ENCODE peak calls at places on chromosomes 11 and 22, in ten cellular contexts. L is K562, X is A549, Y is HepG2, S is suprapubic skin, B is sigmoid colon, C is SK-N-SH, F is transverse colon, O is stomach, A is ovary. H is an unnamed sample.

GRCh38 chr11:2927851-2928604 is 1.2 kb downstream of the PHLDA2 start:
- DNase-seq in L (peak), X (peak), Y (no peak), S (no peak), B (no peak), C (peak), F (peak), O (no peak), A (no peak), H (no peak)

GRCh38 chr11:47464479-47464878 is 15.5 kb upstream of the RAPSN start:
- DNase-seq in L (no peak), X (no peak), Y (no peak), S (no peak), B (peak), C (no peak), F (no peak), O (no peak), A (no peak), H (no peak)

GRCh38 chr11:115503083-115503885 is 931 bp downstream of the CADM1 start:
- DNase-seq in L (no peak), X (peak), Y (peak), S (peak), B (peak), C (peak), F (peak), O (peak), A (peak), H (peak)

GRCh38 chr11:117750916-117751773 is 45.9 kb downstream of the DSCAML1 start:
- DNase-seq in L (no peak), X (no peak), Y (no peak), S (no peak), B (peak), C (no peak), F (no peak), O (no peak), A (no peak), H (no peak)

GRCh38 chr11:113574586-113574985 is 99.4 kb upstream of the DRD2 start:
- DNase-seq in L (no peak), X (no peak), Y (no peak), S (no peak), B (no peak), C (no peak), F (no peak), O (no peak), A (no peak), H (no peak)

GRCh38 chr11:34252651-34253050 is 105.2 kb downstream of the ABTB2 start:
- DNase-seq in L (no peak), X (no peak), Y (no peak), S (no peak), B (no peak), C (no peak), F (no peak), O (no peak), A (no peak), H (no peak)

GRCh38 chr11:72363112-72363511 is 71.2 kb downstream of the CLPB start:
- DNase-seq in L (no peak), X (no peak), Y (peak), S (no peak), B (no peak), C (no peak), F (no peak), O (no peak), A (no peak), H (no peak)

GRCh38 chr22:24424001-24424900 is 3.1 kb upstream of the ADORA2A start:
- DNase-seq in L (no peak), X (no peak), Y (no peak), S (no peak), B (no peak), C (no peak), F (no peak), O (no peak), A (no peak), H (no peak)

GRCh38 chr11:88543902-88544655 is 206.5 kb upstream of the CTSC start:
- DNase-seq in L (peak), X (peak), Y (peak), S (peak), B (peak), C (peak), F (peak), O (peak), A (peak), H (peak)

GRCh38 chr11:126391286-126391954 is 35.9 kb downstream of the ST3GAL4 start:
- DNase-seq in L (no peak), X (no peak), Y (no peak), S (peak), B (no peak), C (no peak), F (no peak), O (no peak), A (peak), H (peak)

GRCh38 chr22:21876486-21877176 is 9.2 kb upstream of the MAPK1 start:
- DNase-seq in L (peak), X (no peak), Y (no peak), S (no peak), B (no peak), C (peak), F (no peak), O (no peak), A (no peak), H (no peak)

GRCh38 chr22:26979294-26979693 is 321.9 kb downstream of the MIAT start:
- DNase-seq in L (no peak), X (no peak), Y (no peak), S (no peak), B (no peak), C (no peak), F (no peak), O (no peak), A (no peak), H (no peak)

GRCh38 chr11:61961570-61962212 is 5.7 kb downstream of the FTH1 start:
- DNase-seq in L (peak), X (peak), Y (peak), S (no peak), B (peak), C (no peak), F (peak), O (peak), A (peak), H (peak)

GRCh38 chr11:2576536-2576935 is 123.3 kb downstream of the KCNQ1OT1 start:
- DNase-seq in L (no peak), X (no peak), Y (no peak), S (peak), B (peak), C (no peak), F (peak), O (no peak), A (peak), H (no peak)

GRCh38 chr11:47923667-47924066 is 56.7 kb upstream of the PTPRJ start:
- DNase-seq in L (no peak), X (no peak), Y (no peak), S (no peak), B (peak), C (no peak), F (no peak), O (peak), A (no peak), H (no peak)

GRCh38 chr11:112215621-112216020 is 10.6 kb upstream of the PTS start:
- DNase-seq in L (no peak), X (no peak), Y (no peak), S (no peak), B (no peak), C (no peak), F (no peak), O (no peak), A (no peak), H (no peak)

GRCh38 chr11:123299721-123300120 is 104.7 kb upstream of the CLMP start:
- DNase-seq in L (no peak), X (no peak), Y (no peak), S (no peak), B (no peak), C (no peak), F (no peak), O (no peak), A (no peak), H (no peak)

GRCh38 chr11:45217991-45218390 is 68.2 kb downstream of the SYT13 start:
- DNase-seq in L (no peak), X (no peak), Y (no peak), S (no peak), B (no peak), C (no peak), F (no peak), O (no peak), A (no peak), H (no peak)

GRCh38 chr11:64060861-64061444 is 25.2 kb downstream of the FLRT1 start:
- DNase-seq in L (peak), X (peak), Y (no peak), S (no peak), B (no peak), C (peak), F (peak), O (peak), A (peak), H (no peak)

GRCh38 chr11:32176223-32176811 is 85.4 kb downstream of the RCN1 start:
- DNase-seq in L (peak), X (peak), Y (peak), S (peak), B (peak), C (peak), F (peak), O (peak), A (peak), H (peak)

GRCh38 chr11:32173435-32173834 is 82.6 kb downstream of the RCN1 start:
- DNase-seq in L (peak), X (peak), Y (peak), S (no peak), B (no peak), C (peak), F (peak), O (peak), A (peak), H (peak)

GRCh38 chr11:32183512-32183911 is 92.6 kb downstream of the RCN1 start:
- DNase-seq in L (no peak), X (no peak), Y (no peak), S (no peak), B (no peak), C (no peak), F (no peak), O (no peak), A (no peak), H (no peak)

GRCh38 chr11:32173977-32174376 is 83.1 kb downstream of the RCN1 start:
- DNase-seq in L (no peak), X (no peak), Y (no peak), S (no peak), B (no peak), C (no peak), F (no peak), O (no peak), A (no peak), H (no peak)

DNA sequence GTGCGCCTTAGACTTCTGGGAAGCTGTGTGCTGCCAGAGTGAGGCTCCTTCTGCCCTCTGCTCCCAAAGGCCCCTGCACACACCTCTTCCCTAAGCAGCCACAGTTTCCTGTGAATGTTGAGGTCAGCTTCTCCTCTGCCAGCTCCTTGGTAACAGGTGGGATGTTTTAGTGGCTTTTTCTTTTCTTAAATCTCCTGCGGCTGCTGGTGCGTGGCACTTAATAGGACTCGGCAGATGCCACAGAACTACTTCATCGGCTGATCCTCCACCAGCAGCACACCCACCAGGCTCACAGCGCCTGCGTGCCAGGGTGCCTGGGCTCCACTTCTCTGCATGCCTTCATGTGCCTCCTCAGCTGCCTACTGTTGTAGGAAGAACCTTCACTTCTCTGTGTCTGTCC is 87.8 kb downstream of the RCN1 start:
- DNase-seq in L (no peak), X (no peak), Y (no peak), S (no peak), B (no peak), C (no peak), F (no peak), O (no peak), A (no peak), H (no peak)
- TF ChIP-seq EP300 in L (no peak), X (no peak), Y (no peak), S (no peak), B (no peak), C (no peak), F (no peak), O (no peak), A (no peak), H (no peak)

DNA sequence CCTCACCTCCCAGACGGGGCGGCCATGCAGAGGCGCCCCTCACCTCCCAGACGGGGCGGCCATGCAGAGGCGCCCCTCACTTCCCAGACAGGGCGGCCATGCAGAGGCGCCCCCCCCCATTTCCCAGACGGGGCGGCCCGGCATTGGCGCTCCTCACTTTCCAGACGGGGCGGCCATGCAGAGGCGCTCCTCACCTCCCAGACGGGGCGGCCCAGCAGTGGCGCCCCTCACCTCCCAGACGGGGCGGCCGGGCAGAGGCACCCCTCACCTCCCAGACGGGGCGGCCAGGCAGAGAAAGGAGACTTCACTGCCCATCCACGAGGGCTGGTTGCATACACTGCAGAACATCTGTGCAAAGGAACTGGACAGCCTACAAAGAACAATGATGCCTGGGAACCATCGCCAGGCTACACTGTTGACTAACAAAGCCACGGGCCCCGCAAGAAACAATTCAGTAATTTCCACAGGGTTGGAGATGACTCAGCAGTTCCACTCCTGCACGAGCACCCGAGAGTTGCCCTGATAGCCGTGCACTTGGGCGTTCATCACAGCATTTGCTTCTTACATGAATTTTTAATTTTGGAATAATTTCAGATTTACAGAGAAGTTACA is 58.7 kb downstream of the CTTN start:
- DNase-seq in L (peak), X (no peak), Y (peak), S (no peak), B (no peak), C (no peak), F (no peak), O (no peak), A (no peak), H (no peak)
- TF ChIP-seq EP300 in L (no peak), X (no peak), Y (no peak), S (no peak), B (no peak), C (no peak), F (no peak), O (no peak), A (no peak), H (no peak)

DNA sequence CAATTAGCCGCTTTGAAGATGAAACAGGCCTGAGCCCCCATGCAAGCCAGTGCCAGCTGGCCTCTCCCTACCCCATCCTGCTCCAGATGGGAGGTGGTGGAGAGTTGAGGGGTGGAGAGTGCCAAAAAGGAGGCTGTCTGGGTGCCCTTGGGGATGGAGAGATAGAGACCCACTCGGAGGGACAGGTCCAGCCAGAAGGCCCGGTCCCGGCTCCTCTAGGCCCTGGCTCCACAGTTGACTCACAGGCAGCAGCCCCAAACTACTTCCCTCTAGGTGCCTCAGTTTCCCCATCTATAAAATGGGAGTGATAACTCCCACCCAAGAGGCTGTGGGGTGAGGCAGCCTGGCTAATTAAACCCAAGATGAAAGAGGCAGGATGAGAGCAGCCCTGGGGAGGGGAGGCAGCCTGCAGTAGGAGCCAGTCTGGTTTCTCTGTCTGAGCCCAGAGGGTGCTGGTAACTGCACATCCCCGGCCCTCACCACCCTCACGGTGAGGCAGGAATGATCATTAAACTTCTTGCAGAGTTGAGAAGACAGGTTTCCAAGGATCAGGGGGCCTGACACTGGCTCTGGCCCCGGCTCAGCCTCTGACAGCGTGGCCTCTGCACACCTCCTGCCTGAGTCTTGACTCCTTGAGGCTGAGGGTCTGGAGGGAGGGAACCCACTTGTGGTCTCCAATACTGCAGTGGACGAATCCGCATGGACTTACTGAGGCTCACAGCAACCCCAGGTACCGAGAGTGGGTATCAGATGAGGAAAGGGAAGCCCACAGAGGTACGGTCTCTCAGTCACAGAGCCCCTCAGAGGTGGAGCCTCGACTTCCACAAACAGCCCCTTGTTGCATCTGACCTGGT is 1.4 kb upstream of the AP5B1 start:
- DNase-seq in L (no peak), X (no peak), Y (no peak), S (no peak), B (peak), C (peak), F (no peak), O (no peak), A (no peak), H (no peak)
- TF ChIP-seq EP300 in L (no peak), X (no peak), Y (no peak), S (no peak), B (no peak), C (no peak), F (no peak), O (no peak), A (no peak), H (no peak)

GRCh38 chr11:74571062-74571399 is 21.4 kb upstream of the POLD3 start:
- DNase-seq in L (no peak), X (no peak), Y (no peak), S (no peak), B (no peak), C (no peak), F (no peak), O (no peak), A (no peak), H (no peak)

GRCh38 chr11:74570266-74571061 is 21.9 kb upstream of the POLD3 start:
- DNase-seq in L (peak), X (peak), Y (peak), S (no peak), B (no peak), C (peak), F (peak), O (peak), A (peak), H (no peak)

GRCh38 chr11:74572349-74572748 is 20.0 kb upstream of the POLD3 start:
- DNase-seq in L (no peak), X (no peak), Y (no peak), S (no peak), B (no peak), C (no peak), F (no peak), O (no peak), A (no peak), H (no peak)

GRCh38 chr11:74568028-74568427 is 24.4 kb upstream of the POLD3 start:
- DNase-seq in L (no peak), X (no peak), Y (no peak), S (no peak), B (no peak), C (no peak), F (no peak), O (no peak), A (no peak), H (no peak)

GRCh38 chr11:74566386-74566960 is 25.9 kb upstream of the POLD3 start:
- DNase-seq in L (no peak), X (no peak), Y (no peak), S (no peak), B (no peak), C (no peak), F (no peak), O (no peak), A (no peak), H (no peak)
- TF ChIP-seq EP300 in L (no peak), X (no peak), Y (no peak), S (no peak), B (no peak), C (no peak), F (no peak), O (no peak), A (no peak), H (no peak)

GRCh38 chr11:121255473-121256125 is 37.0 kb upstream of the SC5D start:
- DNase-seq in L (no peak), X (no peak), Y (no peak), S (no peak), B (no peak), C (no peak), F (no peak), O (no peak), A (no peak), H (no peak)
- TF ChIP-seq EP300 in L (no peak), X (no peak), Y (no peak), S (no peak), B (no peak), C (no peak), F (no peak), O (no peak), A (no peak), H (no peak)

GRCh38 chr22:50270302-50271010 is at the start of gene MAPK11:
- DNase-seq in L (peak), X (no peak), Y (peak), S (no peak), B (no peak), C (peak), F (peak), O (peak), A (peak), H (peak)
- TF ChIP-seq EP300 in L (no peak), X (no peak), Y (no peak), S (no peak), B (no peak), C (no peak), F (no peak), O (no peak), A (no peak), H (no peak)